ENCODE peak calls at places on chromosome 11, in nine cellular contexts. T is stimulated activated CD8-positive, alpha-beta memory T cell treated with anti-CD3 and anti-CD28 coated beads, Interleukin-4, amount 100 ng/mL, for 48 hours; Q is T-helper 9 cell; E is HCT116; G is activated CD8-positive, alpha-beta memory T cell treated with anti-CD3 and anti-CD28 coated beads for 48 hours; S is non-pigmented ciliary epithelial cell; M is M059J; Z is activated T-cell treated with anti-CD3 and anti-CD28 coated beads for 24 hours; H is substantia nigra. U is an unnamed sample.

GRCh38 chr11:20157768-20158167 is 2.5 kb downstream of the DBX1 start:
- DNase-seq in T (no peak), Q (no peak), E (no peak), G (no peak), S (no peak), M (no peak), Z (no peak), H (no peak), U (no peak)

GRCh38 chr11:31803813-31804438 is 7.2 kb downstream of the PAX6 start:
- DNase-seq in T (no peak), Q (no peak), E (no peak), G (no peak), S (no peak), M (no peak), Z (no peak), H (no peak), U (no peak)

GRCh38 chr11:100863080-100863581 is 176.0 kb downstream of the ARHGAP42 start:
- DNase-seq in T (no peak), Q (no peak), E (no peak), G (no peak), S (peak; percentile 93), M (peak; percentile 93), Z (no peak), H (no peak), U (no peak)

GRCh38 chr11:130588471-130588870 is 140.0 kb downstream of the ADAMTS15 start:
- DNase-seq in T (no peak), Q (no peak), E (no peak), G (no peak), S (no peak), M (peak; percentile 72), Z (no peak), H (no peak), U (no peak)

GRCh38 chr11:44638032-44638431 is 72.6 kb downstream of the CD82 start:
- DNase-seq in T (no peak), Q (no peak), E (no peak), G (no peak), S (no peak), M (no peak), Z (no peak), H (no peak), U (no peak)

GRCh38 chr11:83610996-83611395 is 324.8 kb upstream of the CCDC90B start:
- DNase-seq in T (no peak), Q (no peak), E (no peak), G (no peak), S (no peak), M (no peak), Z (no peak), H (no peak), U (no peak)

GRCh38 chr11:113446112-113446511 is 29.1 kb downstream of the DRD2 start:
- DNase-seq in T (peak; percentile 31), Q (no peak), E (no peak), G (no peak), S (peak; percentile 15), M (peak; percentile 77), Z (no peak), H (no peak), U (no peak)

GRCh38 chr11:61115498-61116224 is 13.4 kb downstream of the CD5 start:
- DNase-seq in T (no peak), Q (no peak), E (no peak), G (no peak), S (no peak), M (no peak), Z (no peak), H (no peak), U (no peak)

GRCh38 chr11:69588270-69588669 is 52.7 kb upstream of the CCND1 start:
- DNase-seq in T (no peak), Q (no peak), E (peak; percentile 54), G (no peak), S (peak; percentile 50), M (peak; percentile 80), Z (no peak), H (no peak), U (no peak)

GRCh38 chr11:15913261-15913660 is 443.1 kb downstream of the SOX6 start:
- DNase-seq in T (no peak), Q (no peak), E (no peak), G (no peak), S (no peak), M (no peak), Z (no peak), H (no peak), U (no peak)

GRCh38 chr11:76523147-76523546 is 78.3 kb downstream of the EMSY start:
- DNase-seq in T (no peak), Q (no peak), E (no peak), G (no peak), S (no peak), M (no peak), Z (no peak), H (no peak), U (no peak)

GRCh38 chr11:103619480-103619879 is 417.0 kb upstream of the DDI1 start:
- DNase-seq in T (no peak), Q (no peak), E (no peak), G (no peak), S (no peak), M (peak; percentile 46), Z (no peak), H (no peak), U (no peak)

GRCh38 chr11:117931971-117932370 is 2.8 kb upstream of the TMPRSS13 start:
- DNase-seq in T (peak; percentile 85), Q (no peak), E (no peak), G (no peak), S (no peak), M (no peak), Z (peak; percentile 40), H (no peak), U (no peak)

GRCh38 chr11:118001494-118001971 is 15.3 kb downstream of the IL10RA start:
- DNase-seq in T (no peak), Q (no peak), E (no peak), G (no peak), S (no peak), M (no peak), Z (no peak), H (no peak), U (no peak)

GRCh38 chr11:126378763-126379162 is 23.3 kb downstream of the ST3GAL4 start:
- DNase-seq in T (no peak), Q (no peak), E (no peak), G (no peak), S (no peak), M (no peak), Z (no peak), H (no peak), U (no peak)

GRCh38 chr11:31487848-31488247 is 21.6 kb downstream of the IMMP1L start:
- DNase-seq in T (no peak), Q (no peak), E (peak; percentile 44), G (no peak), S (no peak), M (peak; percentile 59), Z (no peak), H (no peak), U (no peak)

GRCh38 chr11:31628111-31628510 is 118.5 kb downstream of the ELP4 start:
- DNase-seq in T (no peak), Q (no peak), E (no peak), G (no peak), S (no peak), M (no peak), Z (no peak), H (no peak), U (no peak)

GRCh38 chr11:80173487-80174136 is 732.8 kb upstream of the TENM4 start:
- DNase-seq in T (no peak), Q (no peak), E (no peak), G (no peak), S (no peak), M (no peak), Z (no peak), H (no peak), U (no peak)

GRCh38 chr11:70871881-70872280 is 380.5 kb downstream of the SHANK2 start:
- DNase-seq in T (no peak), Q (no peak), E (no peak), G (no peak), S (no peak), M (peak; percentile 36), Z (no peak), H (no peak), U (no peak)

GRCh38 chr11:122976396-122976733 is 5.3 kb downstream of the BSX start:
- DNase-seq in T (no peak), Q (no peak), E (no peak), G (no peak), S (no peak), M (no peak), Z (no peak), H (no peak), U (no peak)

GRCh38 chr11:66570117-66570825 is 1.9 kb upstream of the CTSF start:
- DNase-seq in T (no peak), Q (no peak), E (no peak), G (no peak), S (no peak), M (no peak), Z (no peak), H (no peak), U (no peak)

GRCh38 chr11:84465040-84465439 is 1162.1 kb downstream of the DLG2 start:
- DNase-seq in T (no peak), Q (no peak), E (no peak), G (no peak), S (no peak), M (peak; percentile 44), Z (no peak), H (no peak), U (no peak)

GRCh38 chr11:43021466-43021865 is 290.3 kb upstream of the API5 start:
- DNase-seq in T (no peak), Q (no peak), E (no peak), G (no peak), S (no peak), M (no peak), Z (no peak), H (peak; percentile 5), U (no peak)

GRCh38 chr11:134361241-134361640 is 29.5 kb downstream of the GLB1L2 start:
- DNase-seq in T (no peak), Q (no peak), E (no peak), G (no peak), S (no peak), M (no peak), Z (no peak), H (no peak), U (no peak)

GRCh38 chr11:76256448-76256847 is 50.1 kb upstream of the WNT11 start:
- DNase-seq in T (no peak), Q (no peak), E (no peak), G (no peak), S (no peak), M (no peak), Z (no peak), H (no peak), U (no peak)

GRCh38 chr11:93225642-93226041 is 27.9 kb upstream of the SLC36A4 start:
- DNase-seq in T (no peak), Q (no peak), E (peak; percentile 13), G (no peak), S (no peak), M (peak; percentile 29), Z (no peak), H (no peak), U (no peak)

GRCh38 chr11:73265278-73265810 is 6.8 kb upstream of the P2RY6 start:
- DNase-seq in T (no peak), Q (no peak), E (no peak), G (no peak), S (no peak), M (no peak), Z (no peak), H (no peak), U (no peak)

GRCh38 chr11:128692750-128693578 is 908 bp upstream of the FLI1 start:
- DNase-seq in T (peak; percentile 58), Q (no peak), E (no peak), G (no peak), S (no peak), M (no peak), Z (no peak), H (no peak), U (no peak)

GRCh38 chr11:118907051-118907748 is 18.5 kb downstream of the BCL9L start:
- DNase-seq in T (peak; percentile 95), Q (peak; percentile 85), E (no peak), G (no peak), S (no peak), M (peak; percentile 76), Z (peak; percentile 86), H (peak; percentile 59), U (peak; percentile 83)

GRCh38 chr11:400241-400729 is 6.3 kb downstream of the PKP3 start:
- DNase-seq in T (no peak), Q (no peak), E (no peak), G (no peak), S (no peak), M (no peak), Z (no peak), H (no peak), U (no peak)

GRCh38 chr11:81278986-81279385 is 1454.7 kb downstream of the FAM181B start:
- DNase-seq in T (no peak), Q (no peak), E (no peak), G (no peak), S (no peak), M (no peak), Z (no peak), H (no peak), U (no peak)